ENCODE peak calls at places on chromosomes 4 and X, in nine cellular contexts. C is neural progenitor cell, A is GM13977, I is cardiac fibroblast, P is left ventricle myocardium inferior, E is tibial artery, Z is HFF-Myc, F is dorsolateral prefrontal cortex, K is AG04449. X is an unnamed sample.

GRCh38 chr4:180101348-180102083 is 2141.7 kb upstream of the TENM3 start:
- DNase-seq in P (no peak), K (no peak), F (no peak), C (no peak), A (no peak), Z (no peak), I (no peak), E (no peak), X (no peak)

GRCh38 chr4:182843813-182844325 is 73.3 kb downstream of the DCTD start:
- DNase-seq in K (no peak), P (no peak), F (no peak), E (no peak), Z (no peak), A (no peak), I (no peak), C (no peak), X (no peak)

GRCh38 chr4:185839204-185839712 is 27.3 kb upstream of the SORBS2 start:
- DNase-seq in K (peak; percentile 79), C (peak; percentile 77), F (no peak), P (peak; percentile 48), E (peak; percentile 61), Z (peak; percentile 90), A (no peak), I (peak; percentile 96), X (no peak)

GRCh38 chrX:1420371-1420770 is 28.5 kb upstream of the SLC25A6 start:
- DNase-seq in Z (no peak), I (no peak), E (no peak), C (no peak), F (no peak), P (no peak), A (no peak), K (no peak), X (no peak)

GRCh38 chrX:147119088-147119487 is 304.5 kb upstream of the CXorf51A start:
- DNase-seq in Z (no peak), E (no peak), K (no peak), A (no peak), F (no peak), P (no peak), C (no peak), I (no peak), X (no peak)

GRCh38 chrX:107117993-107118321 is 665 bp downstream of the RBM41 start:
- DNase-seq in C (no peak), Z (no peak), P (no peak), F (no peak), K (no peak), E (no peak), I (no peak), A (no peak), X (no peak)

GRCh38 chrX:7706032-7706431 is 136.9 kb upstream of the VCX start:
- DNase-seq in F (no peak), E (no peak), C (no peak), Z (no peak), P (no peak), A (no peak), K (no peak), I (no peak), X (no peak)

GRCh38 chrX:17805120-17805519 is 56.0 kb downstream of the RAI2 start:
- DNase-seq in E (no peak), P (no peak), C (no peak), Z (no peak), A (no peak), I (no peak), K (no peak), F (no peak), X (no peak)

GRCh38 chr4:125316391-125316780 is 1.6 kb downstream of the FAT4 start:
- DNase-seq in C (peak; percentile 44), E (peak; percentile 51), F (no peak), P (peak; percentile 32), A (no peak), Z (no peak), I (no peak), K (no peak), X (peak; percentile 22)

GRCh38 chrX:132631579-132632232 is 142.9 kb upstream of the MBNL3 start:
- DNase-seq in C (peak; percentile 8), Z (no peak), E (no peak), F (no peak), K (no peak), A (peak; percentile 21), P (no peak), I (peak; percentile 51), X (no peak)

GRCh38 chr4:104494822-104495559 is at the start of gene CXXC4:
- DNase-seq in P (peak; percentile 67), F (peak; percentile 67), E (peak; percentile 49), K (no peak), A (peak; percentile 70), Z (no peak), I (peak; percentile 47), C (peak; percentile 94), X (peak; percentile 40)

GRCh38 chr4:182483685-182484084 is 240.5 kb downstream of the TENM3 start:
- DNase-seq in E (no peak), I (no peak), K (no peak), P (no peak), F (no peak), Z (no peak), A (no peak), C (no peak), X (no peak)

GRCh38 chr4:2008921-2009650 is at the start of gene NELFA:
- DNase-seq in E (peak; percentile 92), C (peak; percentile 99), K (peak; percentile 29), Z (peak; percentile 75), A (peak; percentile 97), P (peak; percentile 95), I (peak; percentile 95), F (peak; percentile 96), X (peak; percentile 96)

DNA sequence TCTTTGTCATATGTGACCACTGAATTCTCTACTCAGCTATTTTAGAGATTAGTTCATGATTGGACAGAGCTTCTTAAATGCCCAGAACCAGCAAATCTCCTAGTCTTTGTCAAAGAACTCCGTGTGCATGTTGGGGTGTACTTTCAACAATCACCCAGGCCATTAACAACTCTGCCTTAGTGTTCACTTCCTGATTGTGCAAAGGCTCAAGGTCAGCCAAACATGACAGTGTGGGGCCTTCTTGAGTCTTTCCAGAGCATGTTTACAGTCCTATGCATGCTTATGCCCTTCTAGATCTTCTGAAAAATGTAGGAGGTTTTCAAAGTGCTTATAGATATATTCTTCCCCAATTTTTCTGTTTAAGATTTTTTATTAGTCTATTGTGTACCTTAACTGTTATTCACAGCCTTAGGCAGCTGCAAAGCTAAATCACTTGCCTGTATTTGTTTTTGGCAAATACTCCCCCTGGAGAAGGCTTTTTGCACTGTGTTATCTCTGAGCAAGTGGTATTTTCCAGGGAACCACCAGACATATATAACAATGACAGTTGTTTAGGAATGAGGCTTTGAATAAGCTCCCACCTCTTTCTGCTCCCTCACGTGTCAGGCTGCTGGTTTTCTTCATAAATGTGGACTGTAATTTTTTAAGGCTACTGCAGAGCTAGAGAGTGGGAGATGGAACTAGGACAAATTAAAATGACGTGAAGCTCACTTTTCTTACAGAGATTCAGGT is 24.0 kb upstream of the DRP2 start:
- DNase-seq in I (no peak), Z (no peak), C (no peak), P (no peak), A (no peak), E (no peak), F (no peak), K (no peak), X (no peak)
- TF ChIP-seq CTCF in I (no peak), Z (no peak), C (no peak), P (no peak), A (no peak), E (no peak), F (no peak), K (no peak), X (no peak)

DNA sequence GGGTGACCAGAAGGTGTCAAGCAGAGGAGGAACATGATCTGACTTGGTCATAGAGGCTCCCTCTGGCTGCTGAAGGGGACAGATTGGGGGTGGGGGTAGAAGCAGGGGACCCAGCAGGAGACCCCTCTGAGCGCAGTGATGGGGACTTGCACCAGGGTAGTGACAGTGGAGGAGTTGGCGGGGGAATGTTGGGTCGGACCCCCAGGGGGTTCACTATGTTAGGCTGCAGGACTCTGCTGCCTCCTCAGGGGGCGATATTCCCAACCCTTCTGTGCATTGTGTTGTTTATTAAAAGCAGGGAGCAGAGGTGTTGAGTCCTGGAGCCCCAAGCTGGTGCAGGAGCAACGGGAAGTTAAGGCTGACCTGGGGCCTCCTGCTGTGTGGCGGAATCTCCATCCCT is 8.8 kb downstream of the WDR13 start:
- DNase-seq in A (no peak), Z (no peak), F (no peak), I (no peak), P (no peak), K (no peak), E (no peak), C (no peak), X (no peak)
- TF ChIP-seq CTCF in A (no peak), Z (no peak), F (no peak), I (peak; percentile 32), P (no peak), K (no peak), E (no peak), C (peak; percentile 22), X (no peak)

DNA sequence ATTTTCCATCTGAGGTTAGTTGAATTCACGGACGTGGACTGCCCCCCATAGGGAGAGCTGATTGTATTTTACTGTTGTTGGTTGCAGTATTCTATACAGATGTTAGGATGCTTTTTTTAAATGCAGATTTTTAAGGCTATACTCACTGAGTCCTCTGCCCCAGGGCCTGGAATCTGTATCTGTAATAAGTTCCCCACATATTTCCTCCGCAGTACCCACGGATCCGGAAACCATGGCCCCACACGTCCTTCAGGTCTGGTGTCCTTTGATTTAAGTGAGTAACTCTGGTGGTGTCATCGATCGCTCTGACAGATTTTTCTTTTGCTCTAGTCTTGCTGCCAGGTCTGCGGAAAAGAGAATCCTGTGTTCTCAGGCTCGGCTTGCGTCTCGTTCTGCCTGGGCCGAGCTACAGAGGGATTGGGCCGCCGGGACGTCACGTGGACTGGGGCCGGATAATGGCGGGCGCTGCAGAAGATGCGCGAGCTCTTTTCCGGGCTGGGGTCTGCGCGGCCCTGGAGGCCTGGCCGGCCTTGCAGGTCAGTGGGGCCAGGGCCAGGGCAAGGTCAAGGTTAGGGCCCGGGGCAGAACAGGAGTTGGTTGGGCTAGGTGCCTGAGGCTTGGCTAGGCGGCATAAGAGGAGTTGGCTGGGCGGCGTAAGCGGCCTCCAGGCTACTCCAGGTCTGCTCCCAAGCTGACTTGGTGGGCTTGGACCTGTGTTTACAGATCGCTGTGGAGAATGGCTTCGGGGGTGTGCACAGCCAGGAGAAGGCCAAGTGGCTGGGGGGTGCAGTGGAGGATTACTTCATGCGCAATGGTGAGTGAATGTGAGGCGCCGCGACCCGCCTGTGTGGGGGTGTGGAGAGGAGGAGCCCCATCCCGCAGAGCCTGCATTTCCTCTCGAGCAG is at the start of gene TSR2:
- DNase-seq in I (peak; percentile 89), K (peak; percentile 34), F (peak; percentile 86), C (peak; percentile 87), Z (peak; percentile 59), E (peak; percentile 81), P (peak; percentile 79), A (peak; percentile 74), X (peak; percentile 75)
- TF ChIP-seq CTCF in I (no peak), K (no peak), F (no peak), C (peak; percentile 16), Z (no peak), E (no peak), P (no peak), A (no peak), X (no peak)

GRCh38 chrX:109889289-109890006 is 113.5 kb upstream of the TMEM164 start:
- DNase-seq in K (no peak), Z (no peak), E (no peak), P (no peak), F (no peak), C (peak; percentile 29), I (peak; percentile 49), A (no peak), X (no peak)
- TF ChIP-seq CTCF in K (peak; percentile 37), Z (no peak), E (no peak), P (no peak), F (no peak), C (peak; percentile 33), I (peak; percentile 36), A (peak; percentile 40), X (no peak)

GRCh38 chr4:8410641-8411271 is 29.8 kb downstream of the ACOX3 start:
- DNase-seq in C (peak; percentile 83), F (no peak), A (no peak), K (no peak), Z (no peak), E (peak; percentile 52), P (peak; percentile 66), I (peak; percentile 61), X (no peak)
- TF ChIP-seq CTCF in C (peak; percentile 61), F (no peak), A (peak; percentile 19), K (peak; percentile 20), Z (peak; percentile 35), E (peak; percentile 23), P (peak; percentile 64), I (peak; percentile 37), X (no peak)